ENCODE peak calls at places on chromosomes 12 and 14, in eight cellular contexts. J is astrocyte of the spinal cord, R is GM13976, U is upper lobe of right lung, B is natural killer cell, L is dorsolateral prefrontal cortex, Y is HepG2, Q is right lobe of liver. X is an unnamed sample.

GRCh38 chr12:129404556-129404955 is 499.3 kb downstream of the TMEM132D start:
- DNase-seq in B (no peak), R (no peak), L (no peak), Q (no peak), J (no peak), U (no peak), Y (no peak), X (no peak)

GRCh38 chr14:102000902-102001301 is 36.5 kb downstream of the DYNC1H1 start:
- DNase-seq in Q (no peak), Y (no peak), J (no peak), U (no peak), L (no peak), B (no peak), R (no peak), X (no peak)

GRCh38 chr12:19674437-19674836 is 235.1 kb downstream of the AEBP2 start:
- DNase-seq in Y (no peak), R (no peak), J (no peak), Q (no peak), U (no peak), L (no peak), B (no peak), X (no peak)

GRCh38 chr14:51783765-51784164 is 76.6 kb upstream of the GNG2 start:
- DNase-seq in Y (no peak), J (peak), Q (no peak), B (no peak), U (no peak), L (no peak), R (no peak), X (peak)

GRCh38 chr12:97912943-97913342 is 450.3 kb downstream of the RMST start:
- DNase-seq in Y (no peak), R (no peak), L (no peak), B (no peak), J (no peak), U (no peak), Q (no peak), X (peak)

GRCh38 chr12:879641-880040 is 69.9 kb downstream of the RAD52 start:
- DNase-seq in L (no peak), U (no peak), J (peak), Y (no peak), Q (no peak), R (no peak), B (no peak), X (peak)

GRCh38 chr12:16880864-16881285 is 274.9 kb upstream of the LMO3 start:
- DNase-seq in Q (no peak), R (no peak), B (no peak), L (no peak), J (no peak), U (no peak), Y (no peak), X (no peak)

GRCh38 chr12:70691018-70691672 is 53.9 kb upstream of the PTPRB start:
- DNase-seq in Q (no peak), Y (no peak), J (peak), R (no peak), U (no peak), B (no peak), L (no peak), X (no peak)

GRCh38 chr12:9588749-9589148 is 19.0 kb downstream of the KLRB1 start:
- DNase-seq in B (no peak), J (no peak), Q (peak), Y (peak), L (no peak), R (no peak), U (no peak), X (no peak)

GRCh38 chr14:75553157-75553556 is 25.3 kb upstream of the FLVCR2 start:
- DNase-seq in L (no peak), B (no peak), U (no peak), Y (no peak), J (no peak), Q (no peak), R (no peak), X (no peak)

GRCh38 chr14:103084021-103084919 is at the start of gene LBHD2:
- DNase-seq in L (peak), U (no peak), Y (no peak), J (no peak), B (no peak), Q (peak), R (no peak), X (no peak)

GRCh38 chr12:107330901-107331431 is 237.6 kb upstream of the CRY1 start:
- DNase-seq in J (no peak), Q (no peak), L (no peak), U (no peak), R (no peak), Y (no peak), B (no peak), X (no peak)

GRCh38 chr12:75923964-75924666 is 107.5 kb downstream of the PHLDA1 start:
- DNase-seq in Q (no peak), Y (no peak), R (no peak), B (no peak), L (no peak), U (no peak), J (no peak), X (no peak)

GRCh38 chr12:101889216-101889752 is 11.9 kb downstream of the DRAM1 start:
- DNase-seq in B (no peak), Q (no peak), J (no peak), L (no peak), R (no peak), U (no peak), Y (no peak), X (no peak)

GRCh38 chr12:103596981-103597380 is 9.9 kb downstream of the STAB2 start:
- DNase-seq in U (no peak), Q (no peak), L (no peak), J (no peak), R (no peak), Y (no peak), B (no peak), X (no peak)

GRCh38 chr14:78933948-78934524 is 763.9 kb downstream of the NRXN3 start:
- DNase-seq in L (no peak), R (peak), Y (peak), B (no peak), Q (no peak), U (no peak), J (peak), X (peak)

GRCh38 chr14:49417790-49418189 is 168.4 kb downstream of the RPS29 start:
- DNase-seq in J (no peak), R (no peak), U (no peak), L (no peak), Q (no peak), B (no peak), Y (no peak), X (no peak)

GRCh38 chr14:26606729-26607128 is 8.9 kb upstream of the NOVA1 start:
- DNase-seq in U (no peak), Y (no peak), J (no peak), R (no peak), Q (no peak), B (no peak), L (no peak), X (no peak)

GRCh38 chr14:72558721-72559120 is 335.2 kb downstream of the DPF3 start:
- DNase-seq in L (no peak), J (peak), Q (no peak), R (no peak), B (no peak), U (no peak), Y (no peak), X (peak)

GRCh38 chr12:123139926-123140674 is 10.8 kb downstream of the PITPNM2 start:
- DNase-seq in R (no peak), U (no peak), Q (no peak), L (no peak), Y (peak), B (no peak), J (peak), X (peak)

GRCh38 chr14:89481167-89481566 is 64.1 kb upstream of the FOXN3 start:
- DNase-seq in Q (no peak), L (no peak), B (no peak), Y (no peak), U (no peak), R (no peak), J (no peak), X (no peak)

GRCh38 chr14:49134940-49135339 is 451.2 kb downstream of the RPS29 start:
- DNase-seq in Y (no peak), U (no peak), R (no peak), Q (no peak), J (no peak), L (no peak), B (no peak), X (no peak)

GRCh38 chr12:46230985-46231384 is 37.9 kb downstream of the SLC38A1 start:
- DNase-seq in Q (no peak), U (no peak), L (no peak), B (no peak), Y (no peak), R (no peak), J (no peak), X (no peak)

GRCh38 chr12:17975239-17975638 is 114.8 kb downstream of the RERGL start:
- DNase-seq in L (no peak), B (no peak), Y (no peak), Q (no peak), J (no peak), U (no peak), R (no peak), X (no peak)

GRCh38 chr14:39015964-39016577 is 87.0 kb downstream of the SEC23A start:
- DNase-seq in Y (no peak), U (no peak), B (no peak), Q (no peak), J (no peak), R (no peak), L (no peak), X (peak)

GRCh38 chr14:105894125-105894977 is 368.0 kb downstream of the TMEM121 start:
- DNase-seq in L (no peak), Y (no peak), U (peak), B (peak), J (no peak), R (peak), Q (peak), X (no peak)

GRCh38 chr12:24414421-24414820 is 465.0 kb upstream of the SOX5 start:
- DNase-seq in J (no peak), Q (no peak), B (no peak), Y (no peak), U (no peak), R (no peak), L (no peak), X (no peak)

GRCh38 chr12:109991586-109991985 is 4.6 kb downstream of the GIT2 start:
- DNase-seq in Y (no peak), R (no peak), Q (no peak), U (no peak), L (no peak), J (no peak), B (no peak), X (no peak)

GRCh38 chr14:104427126-104427851 is 152.3 kb upstream of the C14orf180 start:
- DNase-seq in R (peak), B (no peak), L (no peak), J (no peak), Y (no peak), Q (peak), U (peak), X (no peak)

GRCh38 chr12:66708704-66709443 is 30.0 kb upstream of the GRIP1 start:
- DNase-seq in J (peak), U (no peak), Q (no peak), R (no peak), B (no peak), Y (no peak), L (no peak), X (peak)

GRCh38 chr12:49750027-49750977 is 8.9 kb downstream of the TMBIM6 start:
- DNase-seq in Q (no peak), U (no peak), L (no peak), R (no peak), Y (peak), J (peak), B (no peak), X (peak)

GRCh38 chr12:22039361-22039760 is 6.7 kb upstream of the CMAS start:
- DNase-seq in U (no peak), Q (no peak), B (no peak), J (no peak), L (no peak), Y (no peak), R (no peak), X (no peak)

GRCh38 chr14:34099630-34100029 is 148.8 kb upstream of the EGLN3 start:
- DNase-seq in L (no peak), U (no peak), Q (no peak), J (no peak), B (no peak), Y (no peak), R (no peak), X (no peak)

GRCh38 chr12:124910561-124911478 is 3.6 kb downstream of the UBC start:
- DNase-seq in Q (no peak), U (no peak), B (no peak), L (no peak), J (no peak), R (no peak), Y (no peak), X (no peak)

GRCh38 chr14:51575225-51576111 is 76.2 kb upstream of the FRMD6 start:
- DNase-seq in U (no peak), L (no peak), J (no peak), Q (no peak), R (no peak), Y (peak), B (no peak), X (no peak)

GRCh38 chr12:5318874-5319273 is 113.0 kb upstream of the NTF3 start:
- DNase-seq in Y (no peak), J (peak), Q (no peak), B (no peak), U (no peak), L (no peak), R (no peak), X (no peak)

GRCh38 chr12:107349008-107349747 is 255.8 kb upstream of the CRY1 start:
- DNase-seq in J (peak), U (no peak), Y (peak), B (no peak), L (peak), R (no peak), Q (no peak), X (peak)

GRCh38 chr14:93943052-93943451 is 15.9 kb downstream of the FAM181A start:
- DNase-seq in Q (no peak), L (no peak), B (no peak), Y (no peak), U (no peak), J (peak), R (no peak), X (no peak)

GRCh38 chr12:62760779-62761178 is 174.2 kb downstream of the PPM1H start:
- DNase-seq in Y (peak), R (no peak), B (no peak), J (no peak), U (no peak), L (no peak), Q (no peak), X (no peak)

GRCh38 chr12:80173465-80173864 is 74.1 kb downstream of the OTOGL start:
- DNase-seq in B (no peak), Q (no peak), J (no peak), Y (no peak), R (no peak), U (no peak), L (no peak), X (no peak)

GRCh38 chr14:65501328-65501727 is 88.8 kb downstream of the FUT8 start:
- DNase-seq in Y (no peak), Q (no peak), B (no peak), R (no peak), J (no peak), U (no peak), L (no peak), X (no peak)
- TF ChIP-seq CTCF in Y (no peak), Q (no peak), B (no peak), R (no peak), J (peak), U (no peak), L (no peak), X (no peak)

GRCh38 chr14:42378274-42378673 is 771.6 kb downstream of the LRFN5 start:
- DNase-seq in L (no peak), B (no peak), U (no peak), Y (no peak), Q (no peak), J (no peak), R (no peak), X (no peak)
- TF ChIP-seq CTCF in L (no peak), B (no peak), U (no peak), Y (no peak), Q (no peak), J (no peak), R (no peak), X (no peak)

GRCh38 chr12:7645395-7646177 is 20.1 kb downstream of the APOBEC1 start:
- DNase-seq in U (no peak), Q (no peak), B (no peak), R (peak), Y (peak), J (peak), L (peak), X (peak)
- TF ChIP-seq CTCF in U (peak), Q (peak), B (peak), R (peak), Y (peak), J (peak), L (peak), X (peak)

GRCh38 chr14:99601301-99601945 is 2.6 kb downstream of the CCDC85C start:
- DNase-seq in L (no peak), Q (peak), J (peak), Y (peak), B (no peak), R (no peak), U (no peak), X (no peak)
- TF ChIP-seq CTCF in L (no peak), Q (no peak), J (peak), Y (no peak), B (no peak), R (no peak), U (no peak), X (no peak)

DNA sequence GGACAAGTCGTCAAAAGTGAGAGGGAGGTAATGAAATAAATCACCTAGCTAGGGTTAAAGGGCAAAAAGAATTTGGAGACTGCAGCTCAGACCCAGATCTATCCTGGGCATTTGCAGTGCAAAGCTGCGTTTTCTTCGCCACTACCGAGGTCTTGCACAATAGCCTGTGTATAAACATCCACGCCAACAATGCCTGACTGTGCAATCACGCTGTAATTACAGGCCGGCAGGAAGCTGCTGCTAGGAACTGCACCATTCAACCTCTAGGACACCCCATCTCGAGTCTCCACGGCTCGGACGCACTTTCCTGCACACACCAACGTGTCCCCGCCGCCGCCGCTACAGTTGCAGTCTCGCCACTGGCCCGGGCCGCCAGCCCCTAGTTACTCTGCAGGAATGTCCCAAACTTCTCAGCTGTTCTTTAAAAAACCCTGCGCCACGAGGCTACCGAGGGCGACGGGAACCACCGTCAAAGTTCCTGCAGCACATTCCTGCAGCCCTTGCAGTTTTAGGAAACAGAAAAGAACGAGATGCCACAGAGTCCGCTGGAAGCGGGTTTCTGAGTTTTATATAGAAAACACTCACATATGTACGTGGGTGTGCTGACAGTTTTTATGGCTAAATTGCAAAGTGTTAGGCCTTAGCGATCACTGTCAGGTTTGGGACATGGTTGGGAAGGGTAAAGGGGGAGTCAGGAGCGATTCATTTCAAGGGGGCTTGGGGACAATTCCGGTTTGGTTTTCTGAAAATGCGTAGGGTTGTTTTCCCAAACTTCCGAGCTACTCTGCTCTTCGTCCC is 65.6 kb upstream of the PTGR2 start:
- DNase-seq in Y (peak), J (peak), Q (peak), B (peak), L (peak), U (peak), R (no peak), X (peak)
- TF ChIP-seq CTCF in Y (peak), J (peak), Q (no peak), B (no peak), L (peak), U (peak), R (no peak), X (no peak)

GRCh38 chr12:121916719-121917118 is 1.7 kb upstream of the CFAP251 start:
- DNase-seq in Y (no peak), B (no peak), J (peak), Q (no peak), L (no peak), U (no peak), R (no peak), X (no peak)
- TF ChIP-seq CTCF in Y (peak), B (no peak), J (peak), Q (peak), L (peak), U (peak), R (peak), X (no peak)

DNA sequence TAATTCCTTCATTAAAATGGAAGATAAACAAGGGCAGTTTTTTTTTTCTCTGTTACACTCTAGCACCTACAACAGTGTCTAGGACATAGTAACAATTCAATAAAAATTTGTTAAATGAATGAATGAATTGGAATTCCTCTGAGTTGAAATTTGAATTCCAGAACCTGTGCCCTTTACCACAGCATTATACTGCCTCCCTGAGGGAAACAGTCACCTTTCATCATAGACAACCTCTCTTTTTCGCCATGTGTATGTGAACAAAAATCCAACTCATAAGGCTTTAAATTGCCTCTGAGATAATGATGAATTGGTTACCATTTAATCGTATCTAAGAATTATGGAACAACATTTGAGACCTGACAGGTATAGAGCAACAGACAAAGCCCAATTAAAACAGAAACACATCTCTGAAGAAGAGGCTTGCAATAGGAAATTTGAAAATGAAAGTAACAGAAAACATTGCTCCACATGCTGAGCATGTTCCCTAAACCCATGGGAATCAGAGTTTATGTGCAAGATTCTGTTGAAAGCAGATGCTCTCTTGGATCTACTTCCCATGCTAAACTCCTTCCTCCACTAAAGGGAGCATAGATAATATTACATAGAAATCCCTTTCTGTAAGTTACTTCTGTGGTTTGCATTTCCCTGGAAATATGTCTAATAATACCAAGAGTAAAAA is 657.8 kb downstream of the GALC start:
- DNase-seq in L (no peak), Q (no peak), U (no peak), Y (no peak), J (no peak), R (no peak), B (no peak), X (peak)
- TF ChIP-seq CTCF in L (no peak), Q (no peak), U (no peak), Y (no peak), J (peak), R (no peak), B (no peak), X (peak)